ENCODE peak calls at places on chromosome 1, in five cellular contexts. C, Y, U, H and T are unnamed samples.

GRCh38 chr1:101444873-101445618 is 208.2 kb downstream of the S1PR1 start:
- DNase-seq in U (no peak), Y (peak; percentile 25), C (no peak), H (no peak), T (no peak)

GRCh38 chr1:94532077-94532476 is 9.5 kb downstream of the F3 start:
- DNase-seq in C (no peak), U (no peak), Y (no peak), H (no peak), T (no peak)

GRCh38 chr1:241323510-241323909 is 33.5 kb downstream of the RGS7 start:
- DNase-seq in U (no peak), Y (peak; percentile 85), C (no peak), H (peak; percentile 6), T (no peak)

GRCh38 chr1:15949453-15950245 is 26.3 kb downstream of the ZBTB17 start:
- DNase-seq in C (peak; percentile 89), U (peak; percentile 78), H (peak; percentile 97), Y (peak; percentile 56), T (peak; percentile 65)

GRCh38 chr1:185244015-185244747 is 72.9 kb downstream of the IVNS1ABP start:
- DNase-seq in Y (no peak), H (peak; percentile 89), C (no peak), U (no peak), T (no peak)

GRCh38 chr1:181090653-181091126 is 2.2 kb downstream of the IER5 start:
- DNase-seq in C (no peak), Y (no peak), H (no peak), U (no peak), T (no peak)

GRCh38 chr1:23951646-23952095 is 8.0 kb upstream of the PNRC2 start:
- DNase-seq in Y (no peak), H (peak; percentile 96), U (no peak), C (no peak), T (no peak)

GRCh38 chr1:42922687-42923366 is 35.8 kb downstream of the SLC2A1 start:
- DNase-seq in H (peak; percentile 60), Y (peak; percentile 67), U (no peak), C (no peak), T (peak; percentile 53)

GRCh38 chr1:25679170-25679569 is 62.6 kb downstream of the MAN1C1 start:
- DNase-seq in H (no peak), U (no peak), C (no peak), Y (no peak), T (no peak)

GRCh38 chr1:202276920-202277319 is 64.8 kb downstream of the UBE2T start:
- DNase-seq in C (no peak), U (no peak), H (no peak), Y (no peak), T (no peak)

GRCh38 chr1:153937331-153937730 is 9.2 kb downstream of the DENND4B start:
- DNase-seq in H (no peak), U (no peak), C (no peak), Y (no peak), T (no peak)
- H3K36me3 ChIP-seq in H (peaks cover 14% of the 10 kb centered on the region), U (peaks cover 39% of the 10 kb centered on the region), C (no peaks in the 10 kb centered on the region), Y (peaks cover 45% of the 10 kb centered on the region), T (peaks cover 69% of the 10 kb centered on the region)

GRCh38 chr1:52355847-52356505 is 10.0 kb downstream of the CC2D1B start:
- DNase-seq in C (no peak), U (no peak), H (no peak), Y (no peak), T (no peak)

GRCh38 chr1:52348704-52349301 is 17.2 kb downstream of the CC2D1B start:
- DNase-seq in U (no peak), C (no peak), H (no peak), Y (peak; percentile 70), T (no peak)

GRCh38 chr1:52356818-52357355 is 9.1 kb downstream of the CC2D1B start:
- DNase-seq in C (no peak), Y (no peak), H (no peak), U (no peak), T (no peak)

GRCh38 chr1:52355436-52355835 is 10.6 kb downstream of the CC2D1B start:
- DNase-seq in H (no peak), U (no peak), Y (no peak), C (no peak), T (no peak)

DNA sequence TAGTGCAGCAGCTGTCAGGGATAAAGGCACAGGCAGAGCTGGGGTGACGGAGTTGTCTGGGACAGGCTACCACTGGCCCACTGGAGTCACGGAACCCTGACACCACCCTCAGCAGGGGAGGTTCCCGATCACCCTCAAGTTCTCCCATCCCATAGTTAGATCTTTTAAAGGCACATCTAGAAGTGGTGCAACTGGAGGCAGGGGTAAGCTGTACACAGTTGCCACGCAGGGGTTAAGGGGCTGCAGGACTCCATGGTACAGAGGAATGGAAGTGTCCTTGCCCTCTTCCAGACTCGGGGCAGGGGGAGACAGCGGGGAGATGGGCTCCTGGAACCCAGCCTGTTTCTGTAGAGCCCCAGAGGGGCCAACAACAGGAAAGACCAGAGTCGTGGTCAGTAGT is 13.3 kb downstream of the CC2D1B start:
- DNase-seq in U (no peak), C (no peak), Y (no peak), H (no peak), T (no peak)
- H3K36me3 ChIP-seq in U (peaks cover 34% of the 10 kb centered on the region), C (peaks cover 3% of the 10 kb centered on the region), Y (peaks cover 36% of the 10 kb centered on the region), H (peaks cover 41% of the 10 kb centered on the region), T (peaks cover 41% of the 10 kb centered on the region)

GRCh38 chr1:40315795-40316594 is 1.1 kb downstream of the COL9A2 start:
- DNase-seq in U (no peak), H (no peak), Y (peak; percentile 14), C (no peak), T (peak; percentile 59)

GRCh38 chr1:40316595-40317393 is at the start of gene COL9A2:
- DNase-seq in H (no peak), U (no peak), Y (peak; percentile 48), C (peak; percentile 61), T (peak; percentile 85)

GRCh38 chr1:40318970-40319621 is 2.0 kb upstream of the COL9A2 start:
- DNase-seq in C (no peak), H (no peak), U (no peak), Y (no peak), T (no peak)

GRCh38 chr1:40317394-40318074 is 448 bp upstream of the COL9A2 start:
- DNase-seq in U (no peak), C (no peak), H (no peak), Y (no peak), T (no peak)

GRCh38 chr1:40318476-40318875 is 1.4 kb upstream of the COL9A2 start:
- DNase-seq in Y (no peak), U (no peak), C (no peak), H (no peak), T (no peak)
- H3K36me3 ChIP-seq in Y (no peaks in the 10 kb centered on the region), U (no peaks in the 10 kb centered on the region), C (no peaks in the 10 kb centered on the region), H (no peaks in the 10 kb centered on the region), T (no peaks in the 10 kb centered on the region)

DNA sequence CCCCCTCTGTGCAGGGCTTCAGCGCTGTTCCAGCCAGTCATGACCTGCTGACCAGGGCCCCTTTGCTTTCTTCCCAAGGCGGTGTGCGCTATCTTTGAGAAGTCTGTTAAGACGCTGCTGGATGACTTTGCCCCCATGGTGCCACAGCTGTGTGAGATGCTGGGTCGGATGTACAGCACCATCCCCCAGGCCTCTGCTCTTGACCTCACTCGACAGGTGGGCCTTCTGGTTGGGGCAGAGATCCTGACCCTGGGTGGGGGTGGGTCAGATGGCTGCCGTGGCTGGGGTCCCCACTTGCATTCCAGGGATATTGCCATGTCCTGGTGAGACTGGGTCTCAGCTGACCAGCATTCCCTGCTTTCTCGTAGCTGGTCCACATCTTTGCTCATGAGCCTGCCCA is 9.0 kb upstream of the DPH2 start:
- DNase-seq in H (no peak), C (no peak), U (no peak), Y (no peak), T (no peak)
- H3K36me3 ChIP-seq in H (no peaks in the 10 kb centered on the region), C (no peaks in the 10 kb centered on the region), U (peaks cover 18% of the 10 kb centered on the region), Y (peaks cover 21% of the 10 kb centered on the region), T (peaks cover 17% of the 10 kb centered on the region)

GRCh38 chr1:21839337-21840037 is 27.4 kb downstream of the LDLRAD2 start:
- DNase-seq in C (no peak), U (no peak), Y (no peak), H (no peak), T (no peak)
- H3K36me3 ChIP-seq in C (no peaks in the 10 kb centered on the region), U (peaks cover 50% of the 10 kb centered on the region), Y (peaks cover 37% of the 10 kb centered on the region), H (peaks cover 22% of the 10 kb centered on the region), T (no peaks in the 10 kb centered on the region)